ENCODE peak calls at places on chromosome 14, in eight cellular contexts. I is CD4-positive, CD25-positive, alpha-beta regulatory T cell; O is AG04450; X is fibroblast of lung; H is cardiac muscle cell; W is heart left ventricle; P is mammary epithelial cell; Z is A673. V is an unnamed sample. For H3K27me3, the result is how much of the 10 kb centered on the place peaks cover.

GRCh38 chr14:32374155-32374554 is 45.1 kb downstream of the AKAP6 start:
- DNase-seq in X (peak), Z (no peak), P (peak), H (peak), O (no peak), W (no peak), I (no peak), V (no peak)

GRCh38 chr14:73491977-73492552 is 1.3 kb downstream of the RIOX1 start:
- DNase-seq in O (no peak), P (no peak), X (no peak), I (no peak), H (no peak), W (no peak), Z (no peak), V (no peak)

GRCh38 chr14:92844220-92844619 is 50.1 kb downstream of the GOLGA5 start:
- DNase-seq in I (no peak), H (no peak), W (no peak), X (peak), O (no peak), Z (no peak), P (no peak), V (no peak)

GRCh38 chr14:74737753-74738325 is 24.9 kb downstream of the FCF1 start:
- DNase-seq in X (peak), W (no peak), I (no peak), Z (no peak), O (no peak), H (peak), P (no peak), V (no peak)

GRCh38 chr14:75513911-75514672 is 8.2 kb upstream of the BATF start:
- DNase-seq in O (no peak), W (no peak), I (peak), X (no peak), P (no peak), Z (no peak), H (no peak), V (no peak)

GRCh38 chr14:69005432-69006148 is 26.5 kb upstream of the ACTN1 start:
- DNase-seq in H (peak), I (no peak), W (no peak), P (peak), O (peak), X (peak), Z (peak), V (no peak)

GRCh38 chr14:101808894-101809670 is 47.6 kb downstream of the PPP2R5C start:
- DNase-seq in H (no peak), P (no peak), W (no peak), I (no peak), O (no peak), Z (no peak), X (no peak), V (no peak)

GRCh38 chr14:65100905-65101541 is 1.3 kb downstream of the MAX start:
- DNase-seq in I (no peak), P (peak), W (no peak), O (no peak), X (peak), H (no peak), Z (no peak), V (no peak)

GRCh38 chr14:29627141-29627540 is 300.5 kb downstream of the PRKD1 start:
- DNase-seq in X (peak), H (no peak), O (no peak), I (no peak), W (no peak), P (peak), Z (no peak), V (no peak)

GRCh38 chr14:29554335-29554734 is 373.3 kb downstream of the PRKD1 start:
- DNase-seq in X (no peak), W (no peak), P (no peak), H (no peak), Z (no peak), I (no peak), O (no peak), V (no peak)

GRCh38 chr14:57712101-57712500 is 153.8 kb downstream of the SLC35F4 start:
- DNase-seq in P (no peak), W (no peak), H (peak), Z (peak), O (no peak), I (no peak), X (no peak), V (no peak)

GRCh38 chr14:66507181-66507721 is 696 bp upstream of the GPHN start:
- DNase-seq in O (no peak), X (no peak), Z (no peak), H (no peak), I (no peak), P (no peak), W (no peak), V (no peak)

GRCh38 chr14:24430682-24431568 is 1.2 kb downstream of the KHNYN start:
- DNase-seq in Z (peak), P (peak), O (no peak), W (peak), H (peak), I (peak), X (peak), V (peak)

GRCh38 chr14:32006267-32007110 is 70.6 kb upstream of the ARHGAP5 start:
- DNase-seq in P (no peak), O (no peak), W (no peak), H (peak), I (no peak), X (peak), Z (no peak), V (no peak)

GRCh38 chr14:68137704-68138619 is 318.4 kb downstream of the RAD51B start:
- DNase-seq in P (peak), O (peak), H (peak), X (peak), Z (peak), I (no peak), W (peak), V (no peak)

GRCh38 chr14:91870001-91870400 is 2.7 kb upstream of the TC2N start:
- DNase-seq in H (no peak), I (peak), X (no peak), W (no peak), O (no peak), Z (no peak), P (peak), V (no peak)

GRCh38 chr14:96267916-96268315 is 11.9 kb downstream of the BDKRB1 start:
- DNase-seq in I (no peak), X (no peak), W (no peak), H (no peak), Z (no peak), P (peak), O (no peak), V (no peak)
- H3K27ac ChIP-seq in I (no peak), X (peak), W (no peak), H (no peak), Z (no peak), P (peak), O (peak), V (no peak)

GRCh38 chr14:39873793-39874192 is 441.6 kb upstream of the FBXO33 start:
- DNase-seq in X (no peak), Z (no peak), O (no peak), P (no peak), H (no peak), I (no peak), W (no peak), V (no peak)
- H3K27me3 ChIP-seq in X (under half), Z (under half), O (under half), P (under half), H (under half), I (under half), W (under half), V (under half)

DNA sequence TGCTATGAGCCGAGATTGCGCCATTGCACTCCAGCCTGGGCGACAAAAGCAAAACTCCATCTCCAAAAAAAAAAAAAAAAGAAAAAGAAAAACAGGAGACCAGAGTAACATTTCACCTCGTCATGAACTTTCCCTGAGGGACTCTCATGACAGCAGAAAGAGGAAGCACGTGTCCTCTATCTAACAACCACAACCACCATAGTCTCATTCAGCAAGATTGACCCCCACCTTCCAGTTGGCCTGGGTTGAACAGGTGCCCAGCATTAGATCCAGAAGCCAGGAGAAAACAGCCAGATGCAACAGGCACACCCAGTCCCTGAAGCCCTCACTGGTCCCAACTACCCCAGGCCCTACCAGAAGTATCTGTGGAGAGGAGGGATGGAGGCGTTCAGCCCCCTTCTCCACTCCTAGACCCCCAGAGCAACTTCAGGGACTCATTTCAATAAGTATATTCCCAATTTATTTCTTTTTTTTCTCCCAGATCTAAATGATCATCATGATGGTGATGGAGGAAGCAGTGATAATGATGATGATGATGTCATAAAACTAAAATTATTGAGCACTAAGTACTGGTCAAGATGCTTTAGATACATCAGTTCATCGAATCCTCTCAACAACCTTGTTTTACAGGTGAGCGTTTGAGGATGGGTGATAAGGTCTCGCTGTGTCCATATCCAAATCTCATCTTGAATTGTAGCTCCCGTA is 235.0 kb downstream of the EFCAB11 start:
- DNase-seq in P (no peak), X (no peak), O (no peak), Z (no peak), H (no peak), I (no peak), W (no peak), V (no peak)
- H3K27ac ChIP-seq in P (no peak), X (no peak), O (no peak), Z (no peak), H (no peak), I (peak), W (no peak), V (no peak)

GRCh38 chr14:104438166-104438887 is 141.2 kb upstream of the C14orf180 start:
- DNase-seq in P (no peak), Z (no peak), H (no peak), O (no peak), W (no peak), X (no peak), I (no peak), V (peak)

GRCh38 chr14:104439625-104440024 is 139.9 kb upstream of the C14orf180 start:
- DNase-seq in O (no peak), P (no peak), I (no peak), W (no peak), Z (no peak), H (no peak), X (no peak), V (no peak)

GRCh38 chr14:104441275-104442106 is 138.1 kb upstream of the C14orf180 start:
- DNase-seq in I (no peak), P (no peak), H (no peak), X (no peak), W (no peak), Z (no peak), O (no peak), V (peak)

GRCh38 chr14:104442107-104442551 is 137.4 kb upstream of the C14orf180 start:
- DNase-seq in X (no peak), Z (no peak), H (no peak), P (no peak), I (no peak), O (no peak), W (no peak), V (peak)

DNA sequence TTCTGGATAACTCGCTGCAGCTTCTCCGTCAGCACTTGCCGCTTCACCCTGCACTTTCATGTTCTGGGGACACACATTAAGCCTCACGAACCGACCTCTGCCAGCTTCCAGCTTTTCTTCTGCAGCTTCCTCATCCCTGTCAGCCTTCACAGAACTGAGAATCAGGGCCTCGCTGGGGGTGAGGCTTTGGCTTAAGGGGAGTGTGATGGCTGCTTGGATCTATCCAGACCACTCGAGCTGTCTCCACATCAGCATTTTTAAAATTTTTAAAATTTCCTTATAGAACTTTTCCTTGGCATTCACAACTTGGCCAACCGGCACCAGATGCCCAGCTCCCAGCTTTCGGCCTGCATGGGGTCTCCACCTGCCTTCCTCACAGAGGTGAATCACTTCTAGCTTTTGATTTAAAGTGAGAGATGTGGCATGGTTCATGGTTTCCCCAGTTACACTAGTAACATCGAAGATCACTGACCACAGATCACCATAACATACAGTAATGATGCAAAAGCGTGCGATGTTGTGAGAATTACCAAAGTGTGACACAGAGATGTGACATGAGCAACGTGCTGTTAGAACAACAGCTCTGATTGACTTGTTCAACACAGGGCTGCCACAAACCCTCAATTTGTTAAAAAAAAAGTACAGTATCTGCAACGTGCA is 139.1 kb upstream of the C14orf180 start:
- DNase-seq in H (no peak), X (no peak), O (no peak), W (no peak), Z (no peak), P (no peak), I (no peak), V (no peak)
- H3K27me3 ChIP-seq in H (under half), X (under half), O (under half), W (under half), Z (under half), P (under half), I (under half), V (under half)

GRCh38 chr14:105201156-105201927 is 20.2 kb upstream of the NUDT14 start:
- DNase-seq in Z (no peak), W (no peak), H (no peak), X (no peak), O (no peak), P (no peak), I (no peak), V (no peak)
- H3K27ac ChIP-seq in Z (no peak), W (peak), H (no peak), X (no peak), O (no peak), P (no peak), I (no peak), V (no peak)

GRCh38 chr14:56129092-56129491 is 10.9 kb downstream of the PELI2 start:
- DNase-seq in P (no peak), W (no peak), I (no peak), X (no peak), H (no peak), Z (no peak), O (no peak), V (no peak)
- H3K27me3 ChIP-seq in P (under half), W (under half), I (under half), X (under half), H (under half), Z (under half), O (under half), V (under half)